ENCODE peak calls at places on chromosomes 11 and 22, in eight cellular contexts. One of them, this sample, is unnamed.

GRCh38 chr11:35061516-35062440 is 77.2 kb upstream of the CD44 start:
- DNase-seq in fibroblast of villous mesenchyme: peak; percentile 52
- DNase-seq in left ventricle myocardium inferior: no peak
- DNase-seq in tibial artery: no peak
- DNase-seq in LNCaP clone FGC: peak; percentile 80
- DNase-seq in NB4: no peak
- DNase-seq in AG09319: no peak
- DNase-seq in nephron progenitor cell: no peak
- DNase-seq in this sample: no peak

GRCh38 chr11:126924381-126924780 is 76.2 kb downstream of the KIRREL3 start:
- DNase-seq in LNCaP clone FGC: no peak
- DNase-seq in left ventricle myocardium inferior: no peak
- DNase-seq in nephron progenitor cell: no peak
- DNase-seq in fibroblast of villous mesenchyme: no peak
- DNase-seq in tibial artery: no peak
- DNase-seq in NB4: no peak
- DNase-seq in AG09319: no peak
- DNase-seq in this sample: no peak

GRCh38 chr22:37178350-37179125 is 9.5 kb downstream of the C1QTNF6 start:
- DNase-seq in LNCaP clone FGC: no peak
- DNase-seq in tibial artery: no peak
- DNase-seq in NB4: no peak
- DNase-seq in nephron progenitor cell: no peak
- DNase-seq in left ventricle myocardium inferior: no peak
- DNase-seq in AG09319: no peak
- DNase-seq in fibroblast of villous mesenchyme: peak; percentile 67
- DNase-seq in this sample: no peak

GRCh38 chr11:83511646-83512045 is 225.5 kb upstream of the CCDC90B start:
- DNase-seq in left ventricle myocardium inferior: no peak
- DNase-seq in NB4: no peak
- DNase-seq in AG09319: no peak
- DNase-seq in LNCaP clone FGC: no peak
- DNase-seq in fibroblast of villous mesenchyme: no peak
- DNase-seq in nephron progenitor cell: no peak
- DNase-seq in tibial artery: no peak
- DNase-seq in this sample: no peak

GRCh38 chr11:31655483-31655882 is 145.9 kb downstream of the ELP4 start:
- DNase-seq in tibial artery: no peak
- DNase-seq in fibroblast of villous mesenchyme: peak; percentile 42
- DNase-seq in AG09319: peak; percentile 18
- DNase-seq in NB4: no peak
- DNase-seq in nephron progenitor cell: no peak
- DNase-seq in LNCaP clone FGC: no peak
- DNase-seq in left ventricle myocardium inferior: no peak
- DNase-seq in this sample: no peak

GRCh38 chr22:29871684-29872083 is 11.3 kb upstream of the MTMR3 start:
- DNase-seq in left ventricle myocardium inferior: no peak
- DNase-seq in NB4: no peak
- DNase-seq in nephron progenitor cell: peak; percentile 83
- DNase-seq in AG09319: no peak
- DNase-seq in LNCaP clone FGC: no peak
- DNase-seq in fibroblast of villous mesenchyme: peak; percentile 44
- DNase-seq in tibial artery: no peak
- DNase-seq in this sample: peak; percentile 27

GRCh38 chr11:129418039-129418438 is 42.4 kb downstream of the BARX2 start:
- DNase-seq in nephron progenitor cell: no peak
- DNase-seq in NB4: no peak
- DNase-seq in AG09319: no peak
- DNase-seq in LNCaP clone FGC: no peak
- DNase-seq in left ventricle myocardium inferior: no peak
- DNase-seq in fibroblast of villous mesenchyme: no peak
- DNase-seq in tibial artery: no peak
- DNase-seq in this sample: no peak

GRCh38 chr11:5597953-5598352 is 1.5 kb downstream of the TRIM6 start:
- DNase-seq in LNCaP clone FGC: no peak
- DNase-seq in NB4: no peak
- DNase-seq in nephron progenitor cell: no peak
- DNase-seq in AG09319: no peak
- DNase-seq in left ventricle myocardium inferior: no peak
- DNase-seq in tibial artery: no peak
- DNase-seq in fibroblast of villous mesenchyme: no peak
- DNase-seq in this sample: peak; percentile 59

GRCh38 chr11:46348986-46349401 is 1.7 kb downstream of the DGKZ start:
- DNase-seq in NB4: peak; percentile 76
- DNase-seq in LNCaP clone FGC: no peak
- DNase-seq in fibroblast of villous mesenchyme: no peak
- DNase-seq in left ventricle myocardium inferior: no peak
- DNase-seq in tibial artery: no peak
- DNase-seq in nephron progenitor cell: no peak
- DNase-seq in AG09319: no peak
- DNase-seq in this sample: no peak

GRCh38 chr22:43441751-43442150 is 29.9 kb downstream of the MPPED1 start:
- DNase-seq in left ventricle myocardium inferior: no peak
- DNase-seq in fibroblast of villous mesenchyme: no peak
- DNase-seq in NB4: no peak
- DNase-seq in nephron progenitor cell: no peak
- DNase-seq in tibial artery: no peak
- DNase-seq in AG09319: no peak
- DNase-seq in LNCaP clone FGC: no peak
- DNase-seq in this sample: no peak

GRCh38 chr11:9600651-9601040 is 27.2 kb downstream of the WEE1 start:
- DNase-seq in tibial artery: no peak
- DNase-seq in LNCaP clone FGC: no peak
- DNase-seq in nephron progenitor cell: no peak
- DNase-seq in NB4: no peak
- DNase-seq in left ventricle myocardium inferior: no peak
- DNase-seq in fibroblast of villous mesenchyme: no peak
- DNase-seq in AG09319: no peak
- DNase-seq in this sample: no peak

GRCh38 chr11:2790581-2790925 is 90.8 kb upstream of the KCNQ1OT1 start:
- DNase-seq in left ventricle myocardium inferior: peak; percentile 12
- DNase-seq in LNCaP clone FGC: no peak
- DNase-seq in fibroblast of villous mesenchyme: no peak
- DNase-seq in NB4: no peak
- DNase-seq in nephron progenitor cell: peak; percentile 0
- DNase-seq in AG09319: no peak
- DNase-seq in tibial artery: peak; percentile 45
- DNase-seq in this sample: peak; percentile 73

GRCh38 chr11:24588075-24588474 is 91.2 kb downstream of the LUZP2 start:
- DNase-seq in tibial artery: no peak
- DNase-seq in left ventricle myocardium inferior: no peak
- DNase-seq in NB4: no peak
- DNase-seq in AG09319: no peak
- DNase-seq in fibroblast of villous mesenchyme: no peak
- DNase-seq in nephron progenitor cell: no peak
- DNase-seq in LNCaP clone FGC: no peak
- DNase-seq in this sample: no peak

GRCh38 chr11:2930705-2931415 is 1.6 kb upstream of the PHLDA2 start:
- DNase-seq in left ventricle myocardium inferior: peak; percentile 51
- DNase-seq in tibial artery: peak; percentile 78
- DNase-seq in nephron progenitor cell: peak; percentile 66
- DNase-seq in fibroblast of villous mesenchyme: peak; percentile 45
- DNase-seq in AG09319: no peak
- DNase-seq in LNCaP clone FGC: peak; percentile 70
- DNase-seq in NB4: peak; percentile 60
- DNase-seq in this sample: no peak

GRCh38 chr22:22855617-22856308 is 31.9 kb upstream of the IGLL5 start:
- DNase-seq in tibial artery: no peak
- DNase-seq in NB4: peak; percentile 60
- DNase-seq in left ventricle myocardium inferior: no peak
- DNase-seq in LNCaP clone FGC: no peak
- DNase-seq in AG09319: no peak
- DNase-seq in fibroblast of villous mesenchyme: peak; percentile 10
- DNase-seq in nephron progenitor cell: peak; percentile 70
- DNase-seq in this sample: no peak

GRCh38 chr22:44172370-44173108 is 8.2 kb upstream of the PARVG start:
- DNase-seq in NB4: peak; percentile 97
- DNase-seq in LNCaP clone FGC: peak; percentile 52
- DNase-seq in left ventricle myocardium inferior: peak; percentile 57
- DNase-seq in nephron progenitor cell: no peak
- DNase-seq in AG09319: no peak
- DNase-seq in tibial artery: peak; percentile 77
- DNase-seq in fibroblast of villous mesenchyme: peak; percentile 10
- DNase-seq in this sample: no peak

DNA sequence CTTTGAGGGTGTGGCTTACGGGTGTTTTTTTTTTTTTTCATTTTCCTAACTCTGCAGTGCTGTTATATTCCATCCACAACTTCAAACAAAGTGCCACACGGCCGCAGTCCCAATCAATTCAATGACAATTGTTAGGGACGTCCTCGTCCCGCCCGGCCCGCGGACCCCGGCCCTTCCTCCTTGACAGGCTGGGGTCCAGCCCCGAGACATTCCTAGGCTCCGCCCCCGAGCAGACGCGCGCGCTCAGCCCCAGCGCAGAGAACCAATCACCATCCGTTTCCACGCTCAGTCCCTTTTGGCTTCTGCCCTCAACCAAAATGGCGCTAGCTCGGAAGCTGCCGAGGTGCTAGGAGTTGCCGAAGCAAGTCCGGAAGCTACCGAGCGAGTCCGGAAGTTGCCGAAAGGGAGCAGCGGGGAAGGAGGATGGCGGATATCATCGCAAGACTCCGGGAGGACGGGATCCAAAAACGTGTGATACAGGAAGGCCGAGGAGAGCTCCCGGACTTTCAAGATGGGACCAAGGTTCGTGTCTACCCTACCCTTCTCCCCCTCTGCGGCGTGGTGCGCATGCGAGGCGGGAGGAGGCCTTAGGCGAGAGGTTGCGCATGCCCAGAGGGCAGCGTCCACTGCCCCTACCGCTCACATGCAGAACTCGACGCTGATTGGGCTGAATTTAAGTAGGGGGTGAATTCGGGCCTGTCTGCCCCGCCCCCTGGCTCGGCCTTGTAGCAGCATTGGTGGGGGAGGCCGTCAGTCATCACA is at the start of gene AIP:
- DNase-seq in NB4: peak; percentile 99
- DNase-seq in tibial artery: peak; percentile 99
- DNase-seq in left ventricle myocardium inferior: peak; percentile 96
- DNase-seq in nephron progenitor cell: peak; percentile 99
- DNase-seq in fibroblast of villous mesenchyme: peak; percentile 97
- DNase-seq in AG09319: peak; percentile 90
- DNase-seq in LNCaP clone FGC: peak; percentile 93
- DNase-seq in this sample: peak; percentile 99
- TF ChIP-seq CTCF in NB4: no peak
- TF ChIP-seq CTCF in tibial artery: peak; percentile 45
- TF ChIP-seq CTCF in left ventricle myocardium inferior: peak; percentile 51
- TF ChIP-seq CTCF in nephron progenitor cell: no peak
- TF ChIP-seq CTCF in fibroblast of villous mesenchyme: peak; percentile 21
- TF ChIP-seq CTCF in AG09319: no peak
- TF ChIP-seq CTCF in LNCaP clone FGC: peak; percentile 16
- TF ChIP-seq CTCF in this sample: peak; percentile 10

GRCh38 chr11:114342476-114342875 is 46.3 kb downstream of the NNMT start:
- DNase-seq in LNCaP clone FGC: no peak
- DNase-seq in NB4: no peak
- DNase-seq in fibroblast of villous mesenchyme: no peak
- DNase-seq in tibial artery: no peak
- DNase-seq in AG09319: no peak
- DNase-seq in nephron progenitor cell: no peak
- DNase-seq in left ventricle myocardium inferior: no peak
- DNase-seq in this sample: no peak

GRCh38 chr11:114343493-114343892 is 47.3 kb downstream of the NNMT start:
- DNase-seq in nephron progenitor cell: no peak
- DNase-seq in NB4: no peak
- DNase-seq in LNCaP clone FGC: no peak
- DNase-seq in tibial artery: no peak
- DNase-seq in left ventricle myocardium inferior: no peak
- DNase-seq in fibroblast of villous mesenchyme: no peak
- DNase-seq in AG09319: no peak
- DNase-seq in this sample: no peak

GRCh38 chr11:114343020-114343419 is 46.8 kb downstream of the NNMT start:
- DNase-seq in AG09319: no peak
- DNase-seq in tibial artery: no peak
- DNase-seq in nephron progenitor cell: no peak
- DNase-seq in LNCaP clone FGC: no peak
- DNase-seq in NB4: no peak
- DNase-seq in left ventricle myocardium inferior: no peak
- DNase-seq in fibroblast of villous mesenchyme: no peak
- DNase-seq in this sample: no peak

GRCh38 chr11:114344494-114344893 is 48.3 kb downstream of the NNMT start:
- DNase-seq in nephron progenitor cell: no peak
- DNase-seq in AG09319: no peak
- DNase-seq in left ventricle myocardium inferior: no peak
- DNase-seq in LNCaP clone FGC: no peak
- DNase-seq in fibroblast of villous mesenchyme: no peak
- DNase-seq in NB4: no peak
- DNase-seq in tibial artery: no peak
- DNase-seq in this sample: no peak

GRCh38 chr11:114340311-114341131 is 44.3 kb downstream of the NNMT start:
- DNase-seq in NB4: peak; percentile 74
- DNase-seq in AG09319: peak; percentile 54
- DNase-seq in left ventricle myocardium inferior: peak; percentile 20
- DNase-seq in nephron progenitor cell: peak; percentile 40
- DNase-seq in tibial artery: peak; percentile 71
- DNase-seq in LNCaP clone FGC: peak; percentile 50
- DNase-seq in fibroblast of villous mesenchyme: peak; percentile 85
- DNase-seq in this sample: no peak
- TF ChIP-seq CTCF in NB4: peak; percentile 88
- TF ChIP-seq CTCF in AG09319: peak; percentile 89
- TF ChIP-seq CTCF in left ventricle myocardium inferior: peak; percentile 86
- TF ChIP-seq CTCF in nephron progenitor cell: peak; percentile 78
- TF ChIP-seq CTCF in tibial artery: peak; percentile 82
- TF ChIP-seq CTCF in LNCaP clone FGC: peak; percentile 94
- TF ChIP-seq CTCF in fibroblast of villous mesenchyme: peak; percentile 88
- TF ChIP-seq CTCF in this sample: peak; percentile 87

GRCh38 chr11:101912823-101913284 is 2.0 kb upstream of the CEP126 start:
- DNase-seq in fibroblast of villous mesenchyme: peak; percentile 53
- DNase-seq in left ventricle myocardium inferior: no peak
- DNase-seq in AG09319: no peak
- DNase-seq in LNCaP clone FGC: peak; percentile 34
- DNase-seq in nephron progenitor cell: no peak
- DNase-seq in NB4: no peak
- DNase-seq in tibial artery: no peak
- DNase-seq in this sample: no peak
- TF ChIP-seq CTCF in fibroblast of villous mesenchyme: no peak
- TF ChIP-seq CTCF in left ventricle myocardium inferior: no peak
- TF ChIP-seq CTCF in AG09319: no peak
- TF ChIP-seq CTCF in LNCaP clone FGC: peak; percentile 62
- TF ChIP-seq CTCF in nephron progenitor cell: no peak
- TF ChIP-seq CTCF in NB4: no peak
- TF ChIP-seq CTCF in tibial artery: no peak
- TF ChIP-seq CTCF in this sample: no peak

GRCh38 chr11:75248924-75249256 is 8.3 kb downstream of the TPBGL start:
- DNase-seq in NB4: no peak
- DNase-seq in LNCaP clone FGC: no peak
- DNase-seq in nephron progenitor cell: no peak
- DNase-seq in fibroblast of villous mesenchyme: no peak
- DNase-seq in AG09319: no peak
- DNase-seq in tibial artery: no peak
- DNase-seq in left ventricle myocardium inferior: no peak
- DNase-seq in this sample: no peak
- TF ChIP-seq CTCF in NB4: no peak
- TF ChIP-seq CTCF in LNCaP clone FGC: no peak
- TF ChIP-seq CTCF in nephron progenitor cell: no peak
- TF ChIP-seq CTCF in fibroblast of villous mesenchyme: no peak
- TF ChIP-seq CTCF in AG09319: no peak
- TF ChIP-seq CTCF in tibial artery: no peak
- TF ChIP-seq CTCF in left ventricle myocardium inferior: peak; percentile 3
- TF ChIP-seq CTCF in this sample: peak; percentile 4

GRCh38 chr22:40679964-40680818 is 907 bp downstream of the MCHR1 start:
- DNase-seq in AG09319: no peak
- DNase-seq in NB4: no peak
- DNase-seq in LNCaP clone FGC: no peak
- DNase-seq in fibroblast of villous mesenchyme: peak; percentile 49
- DNase-seq in left ventricle myocardium inferior: no peak
- DNase-seq in nephron progenitor cell: no peak
- DNase-seq in tibial artery: no peak
- DNase-seq in this sample: no peak
- TF ChIP-seq CTCF in AG09319: no peak
- TF ChIP-seq CTCF in NB4: no peak
- TF ChIP-seq CTCF in LNCaP clone FGC: no peak
- TF ChIP-seq CTCF in fibroblast of villous mesenchyme: peak; percentile 33
- TF ChIP-seq CTCF in left ventricle myocardium inferior: no peak
- TF ChIP-seq CTCF in nephron progenitor cell: no peak
- TF ChIP-seq CTCF in tibial artery: no peak
- TF ChIP-seq CTCF in this sample: peak; percentile 16

GRCh38 chr11:124069429-124070401 is 28.6 kb upstream of the OR10G7 start:
- DNase-seq in left ventricle myocardium inferior: no peak
- DNase-seq in fibroblast of villous mesenchyme: peak; percentile 64
- DNase-seq in nephron progenitor cell: peak; percentile 63
- DNase-seq in tibial artery: no peak
- DNase-seq in NB4: peak; percentile 86
- DNase-seq in LNCaP clone FGC: no peak
- DNase-seq in AG09319: peak; percentile 11
- DNase-seq in this sample: no peak
- TF ChIP-seq CTCF in left ventricle myocardium inferior: peak; percentile 48
- TF ChIP-seq CTCF in fibroblast of villous mesenchyme: peak; percentile 82
- TF ChIP-seq CTCF in nephron progenitor cell: peak; percentile 63
- TF ChIP-seq CTCF in tibial artery: no peak
- TF ChIP-seq CTCF in NB4: peak; percentile 72
- TF ChIP-seq CTCF in LNCaP clone FGC: peak; percentile 67
- TF ChIP-seq CTCF in AG09319: peak; percentile 84
- TF ChIP-seq CTCF in this sample: peak; percentile 53

This sample was measured in osteocyte.